ENCODE peak calls at places on chromosomes 1 and 21, in five cellular contexts. X is breast epithelium; F is stimulated activated CD4-positive, alpha-beta T cell treated with anti-CD3 and anti-CD28 coated beads, Interleukin-4, amount 100 ng/mL, for 48 hours; M is activated CD4-positive, CD25-positive, alpha-beta regulatory T cell; J is NCI-H1092. C is an unnamed sample.

GRCh38 chr1:53371121-53371666 is 43.3 kb upstream of the LRP8 start:
- DNase-seq in X (no peak), F (no peak), M (no peak), J (no peak), C (no peak)

GRCh38 chr1:5580926-5581325 is 411.3 kb downstream of the NPHP4 start:
- DNase-seq in X (no peak), F (no peak), M (no peak), J (no peak), C (no peak)

GRCh38 chr1:32893198-32894018 is 7.1 kb downstream of the HPCA start:
- DNase-seq in X (no peak), F (no peak), M (no peak), J (peak), C (no peak)

GRCh38 chr1:150235436-150235851 is 468 bp downstream of the ANP32E start:
- DNase-seq in X (no peak), F (no peak), M (no peak), J (no peak), C (no peak)

GRCh38 chr1:43612406-43612805 is 37.5 kb upstream of the KDM4A start:
- DNase-seq in X (no peak), F (no peak), M (no peak), J (no peak), C (no peak)

GRCh38 chr1:203692565-203693470 is 66.2 kb downstream of the ATP2B4 start:
- DNase-seq in X (peak), F (no peak), M (no peak), J (no peak), C (peak)

GRCh38 chr1:12249181-12249580 is 19.4 kb downstream of the VPS13D start:
- DNase-seq in X (no peak), F (no peak), M (no peak), J (no peak), C (no peak)

GRCh38 chr1:219236933-219237610 is 63.4 kb downstream of the LYPLAL1 start:
- DNase-seq in X (no peak), F (no peak), M (no peak), J (no peak), C (no peak)

GRCh38 chr1:24535021-24535424 is 20.9 kb upstream of the NCMAP start:
- DNase-seq in X (no peak), F (peak), M (peak), J (no peak), C (no peak)

GRCh38 chr1:156510709-156511108 is 10.1 kb upstream of the MEF2D start:
- DNase-seq in X (peak), F (no peak), M (no peak), J (no peak), C (peak)

GRCh38 chr1:176102700-176103244 is 104.3 kb downstream of the COP1 start:
- DNase-seq in X (no peak), F (no peak), M (no peak), J (no peak), C (no peak)

GRCh38 chr21:37458669-37459276 is 92.2 kb downstream of the DYRK1A start:
- DNase-seq in X (no peak), F (no peak), M (no peak), J (no peak), C (no peak)

GRCh38 chr1:38923607-38924006 is 18.0 kb downstream of the RHBDL2 start:
- DNase-seq in X (no peak), F (no peak), M (no peak), J (no peak), C (no peak)

GRCh38 chr1:110787328-110788071 is 85.4 kb upstream of the CD53 start:
- DNase-seq in X (no peak), F (no peak), M (peak), J (no peak), C (no peak)

GRCh38 chr21:29271927-29272333 is 26.8 kb upstream of the BACH1 start:
- DNase-seq in X (no peak), F (no peak), M (no peak), J (no peak), C (no peak)

GRCh38 chr21:26966978-26967913 is at the start of gene ADAMTS5:
- DNase-seq in X (peak), F (no peak), M (no peak), J (no peak), C (no peak)

GRCh38 chr1:167605576-167605975 is 24.5 kb upstream of the RCSD1 start:
- DNase-seq in X (no peak), F (no peak), M (no peak), J (no peak), C (no peak)

GRCh38 chr1:29489471-29489870 is 253.1 kb downstream of the PTPRU start:
- DNase-seq in X (no peak), F (no peak), M (no peak), J (no peak), C (no peak)

GRCh38 chr1:47707887-47708535 is 270.2 kb downstream of the FOXD2 start:
- DNase-seq in X (no peak), F (no peak), M (no peak), J (no peak), C (no peak)

GRCh38 chr1:33206340-33206739 is 24.5 kb upstream of the TRIM62 start:
- DNase-seq in X (no peak), F (no peak), M (no peak), J (no peak), C (no peak)

C was measured in fibroblast of the conjunctiva.